ENCODE peak calls at places on chromosomes 12 and 14, in nine cellular contexts. One of them, this sample, is unnamed. For H3K4me1, the result is how much of the 10 kb centered on the place peaks cover.

GRCh38 chr14:54610051-54610977 is 43.4 kb downstream of the SAMD4A start:
- DNase-seq in upper lobe of right lung: no peak
- DNase-seq in cardiac muscle cell: peak
- DNase-seq in transverse colon: no peak
- DNase-seq in heart left ventricle: no peak
- DNase-seq in neuronal stem cell: no peak
- DNase-seq in iPS DF 6.9: no peak
- DNase-seq in IMR-90: peak
- DNase-seq in A549: no peak
- DNase-seq in this sample: no peak

GRCh38 chr14:81449114-81449513 is 49.0 kb upstream of the STON2 start:
- DNase-seq in upper lobe of right lung: no peak
- DNase-seq in cardiac muscle cell: peak
- DNase-seq in transverse colon: no peak
- DNase-seq in heart left ventricle: no peak
- DNase-seq in neuronal stem cell: no peak
- DNase-seq in iPS DF 6.9: no peak
- DNase-seq in IMR-90: no peak
- DNase-seq in A549: no peak
- DNase-seq in this sample: no peak

GRCh38 chr12:72272731-72273498 is 745 bp downstream of the TRHDE start:
- DNase-seq in upper lobe of right lung: peak
- DNase-seq in cardiac muscle cell: peak
- DNase-seq in transverse colon: no peak
- DNase-seq in heart left ventricle: no peak
- DNase-seq in neuronal stem cell: peak
- DNase-seq in iPS DF 6.9: no peak
- DNase-seq in IMR-90: peak
- DNase-seq in A549: no peak
- DNase-seq in this sample: peak

GRCh38 chr12:74365178-74365964 is 172.3 kb upstream of the ATXN7L3B start:
- DNase-seq in upper lobe of right lung: no peak
- DNase-seq in cardiac muscle cell: peak
- DNase-seq in transverse colon: no peak
- DNase-seq in heart left ventricle: no peak
- DNase-seq in neuronal stem cell: no peak
- DNase-seq in iPS DF 6.9: peak
- DNase-seq in IMR-90: peak
- DNase-seq in A549: no peak
- DNase-seq in this sample: no peak

GRCh38 chr12:67826148-67826547 is 163.1 kb upstream of the IFNG-AS1 start:
- DNase-seq in upper lobe of right lung: no peak
- DNase-seq in cardiac muscle cell: no peak
- DNase-seq in transverse colon: no peak
- DNase-seq in heart left ventricle: no peak
- DNase-seq in neuronal stem cell: no peak
- DNase-seq in iPS DF 6.9: no peak
- DNase-seq in IMR-90: peak
- DNase-seq in A549: no peak
- DNase-seq in this sample: no peak

GRCh38 chr12:24175281-24175680 is 225.8 kb upstream of the SOX5 start:
- DNase-seq in upper lobe of right lung: no peak
- DNase-seq in cardiac muscle cell: no peak
- DNase-seq in transverse colon: peak
- DNase-seq in heart left ventricle: no peak
- DNase-seq in neuronal stem cell: no peak
- DNase-seq in iPS DF 6.9: no peak
- DNase-seq in IMR-90: no peak
- DNase-seq in A549: no peak
- DNase-seq in this sample: no peak

GRCh38 chr14:22977684-22978486 is 4.5 kb downstream of the AJUBA start:
- DNase-seq in upper lobe of right lung: peak
- DNase-seq in cardiac muscle cell: peak
- DNase-seq in transverse colon: peak
- DNase-seq in heart left ventricle: no peak
- DNase-seq in neuronal stem cell: peak
- DNase-seq in iPS DF 6.9: peak
- DNase-seq in IMR-90: peak
- DNase-seq in A549: peak
- DNase-seq in this sample: peak

GRCh38 chr14:99679543-99679942 is 4.6 kb upstream of the CYP46A1 start:
- DNase-seq in upper lobe of right lung: no peak
- DNase-seq in cardiac muscle cell: no peak
- DNase-seq in transverse colon: no peak
- DNase-seq in heart left ventricle: no peak
- DNase-seq in neuronal stem cell: no peak
- DNase-seq in iPS DF 6.9: no peak
- DNase-seq in IMR-90: no peak
- DNase-seq in A549: no peak
- DNase-seq in this sample: no peak

GRCh38 chr12:117821480-117822175 is 147.2 kb downstream of the KSR2 start:
- DNase-seq in upper lobe of right lung: no peak
- DNase-seq in cardiac muscle cell: no peak
- DNase-seq in transverse colon: peak
- DNase-seq in heart left ventricle: no peak
- DNase-seq in neuronal stem cell: no peak
- DNase-seq in iPS DF 6.9: no peak
- DNase-seq in IMR-90: no peak
- DNase-seq in A549: no peak
- DNase-seq in this sample: no peak

GRCh38 chr14:79552778-79553177 is 658.5 kb downstream of the DIO2 start:
- DNase-seq in upper lobe of right lung: no peak
- DNase-seq in cardiac muscle cell: no peak
- DNase-seq in transverse colon: no peak
- DNase-seq in heart left ventricle: no peak
- DNase-seq in neuronal stem cell: no peak
- DNase-seq in iPS DF 6.9: no peak
- DNase-seq in IMR-90: no peak
- DNase-seq in A549: no peak
- DNase-seq in this sample: no peak

GRCh38 chr14:98296895-98297294 is 975.1 kb downstream of the BCL11B start:
- DNase-seq in upper lobe of right lung: no peak
- DNase-seq in cardiac muscle cell: no peak
- DNase-seq in transverse colon: no peak
- DNase-seq in heart left ventricle: no peak
- DNase-seq in neuronal stem cell: no peak
- DNase-seq in iPS DF 6.9: no peak
- DNase-seq in IMR-90: no peak
- DNase-seq in A549: no peak
- DNase-seq in this sample: no peak

GRCh38 chr12:88235183-88235833 is 93.2 kb downstream of the TMTC3 start:
- DNase-seq in upper lobe of right lung: no peak
- DNase-seq in cardiac muscle cell: no peak
- DNase-seq in transverse colon: no peak
- DNase-seq in heart left ventricle: no peak
- DNase-seq in neuronal stem cell: no peak
- DNase-seq in iPS DF 6.9: no peak
- DNase-seq in IMR-90: no peak
- DNase-seq in A549: no peak
- DNase-seq in this sample: no peak

GRCh38 chr12:80864046-80864735 is 73.5 kb downstream of the LIN7A start:
- DNase-seq in upper lobe of right lung: no peak
- DNase-seq in cardiac muscle cell: peak
- DNase-seq in transverse colon: no peak
- DNase-seq in heart left ventricle: no peak
- DNase-seq in neuronal stem cell: no peak
- DNase-seq in iPS DF 6.9: no peak
- DNase-seq in IMR-90: peak
- DNase-seq in A549: no peak
- DNase-seq in this sample: no peak

GRCh38 chr12:131044136-131044535 is 90.4 kb downstream of the ADGRD1 start:
- DNase-seq in upper lobe of right lung: peak
- DNase-seq in cardiac muscle cell: no peak
- DNase-seq in transverse colon: no peak
- DNase-seq in heart left ventricle: peak
- DNase-seq in neuronal stem cell: no peak
- DNase-seq in iPS DF 6.9: no peak
- DNase-seq in IMR-90: no peak
- DNase-seq in A549: no peak
- DNase-seq in this sample: peak

GRCh38 chr12:108477055-108477880 is 37.8 kb upstream of the FICD start:
- DNase-seq in upper lobe of right lung: no peak
- DNase-seq in cardiac muscle cell: no peak
- DNase-seq in transverse colon: no peak
- DNase-seq in heart left ventricle: no peak
- DNase-seq in neuronal stem cell: no peak
- DNase-seq in iPS DF 6.9: no peak
- DNase-seq in IMR-90: no peak
- DNase-seq in A549: no peak
- DNase-seq in this sample: no peak

DNA sequence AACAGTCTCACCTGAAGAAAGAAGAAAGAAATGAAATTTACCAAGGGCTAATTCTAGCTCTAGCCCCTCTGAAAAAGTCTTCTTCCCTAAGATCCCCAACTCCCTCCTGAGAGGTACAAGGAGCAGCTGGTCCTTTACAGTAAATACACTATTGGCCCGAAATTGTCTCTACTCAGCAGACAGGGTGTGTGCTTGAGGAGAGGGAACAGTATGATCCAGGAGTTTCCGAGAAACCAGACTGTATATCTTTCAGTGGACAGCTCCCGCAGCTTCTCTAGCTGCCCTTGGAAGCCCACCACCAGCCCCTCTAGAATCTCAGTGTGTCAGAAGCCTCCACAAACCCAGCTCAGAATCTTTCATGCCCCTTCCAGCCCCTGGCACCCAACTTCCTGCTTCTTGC is 8.1 kb downstream of the GPR84 start:
- DNase-seq in upper lobe of right lung: no peak
- DNase-seq in cardiac muscle cell: no peak
- DNase-seq in transverse colon: no peak
- DNase-seq in heart left ventricle: no peak
- DNase-seq in neuronal stem cell: no peak
- DNase-seq in iPS DF 6.9: no peak
- DNase-seq in IMR-90: no peak
- DNase-seq in A549: no peak
- DNase-seq in this sample: no peak
- H3K4me1 ChIP-seq in upper lobe of right lung: under half
- H3K4me1 ChIP-seq in cardiac muscle cell: half or more
- H3K4me1 ChIP-seq in transverse colon: under half
- H3K4me1 ChIP-seq in heart left ventricle: under half
- H3K4me1 ChIP-seq in neuronal stem cell: half or more
- H3K4me1 ChIP-seq in iPS DF 6.9: under half
- H3K4me1 ChIP-seq in IMR-90: under half
- H3K4me1 ChIP-seq in A549: under half
- H3K4me1 ChIP-seq in this sample: under half

GRCh38 chr12:15458008-15458407 is 135.7 kb downstream of the PTPRO start:
- DNase-seq in upper lobe of right lung: no peak
- DNase-seq in cardiac muscle cell: no peak
- DNase-seq in transverse colon: no peak
- DNase-seq in heart left ventricle: no peak
- DNase-seq in neuronal stem cell: no peak
- DNase-seq in iPS DF 6.9: no peak
- DNase-seq in IMR-90: no peak
- DNase-seq in A549: no peak
- DNase-seq in this sample: no peak

DNA sequence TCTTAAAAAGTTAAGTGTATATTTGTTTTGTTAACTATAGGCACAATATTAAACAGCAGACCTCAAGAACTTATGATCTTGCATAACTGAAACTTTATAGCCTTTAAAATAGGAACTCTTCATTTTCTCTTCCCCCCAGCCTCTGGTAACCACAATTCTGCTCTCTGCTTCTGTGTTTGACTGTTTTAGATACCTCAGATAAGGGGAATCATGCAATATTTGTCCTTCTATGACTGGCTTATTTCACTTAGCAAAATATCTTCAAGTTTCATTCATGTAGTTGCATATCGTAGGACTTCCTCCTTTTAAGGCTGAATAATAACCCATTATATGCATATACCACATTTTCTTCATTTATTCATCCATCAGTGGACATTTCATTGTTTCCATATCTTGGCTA is 131.3 kb downstream of the PTPRO start:
- DNase-seq in upper lobe of right lung: no peak
- DNase-seq in cardiac muscle cell: no peak
- DNase-seq in transverse colon: no peak
- DNase-seq in heart left ventricle: no peak
- DNase-seq in neuronal stem cell: no peak
- DNase-seq in iPS DF 6.9: no peak
- DNase-seq in IMR-90: no peak
- DNase-seq in A549: no peak
- DNase-seq in this sample: no peak
- H3K4me1 ChIP-seq in upper lobe of right lung: under half
- H3K4me1 ChIP-seq in cardiac muscle cell: under half
- H3K4me1 ChIP-seq in transverse colon: under half
- H3K4me1 ChIP-seq in heart left ventricle: under half
- H3K4me1 ChIP-seq in neuronal stem cell: under half
- H3K4me1 ChIP-seq in iPS DF 6.9: under half
- H3K4me1 ChIP-seq in IMR-90: under half
- H3K4me1 ChIP-seq in A549: under half
- H3K4me1 ChIP-seq in this sample: under half

DNA sequence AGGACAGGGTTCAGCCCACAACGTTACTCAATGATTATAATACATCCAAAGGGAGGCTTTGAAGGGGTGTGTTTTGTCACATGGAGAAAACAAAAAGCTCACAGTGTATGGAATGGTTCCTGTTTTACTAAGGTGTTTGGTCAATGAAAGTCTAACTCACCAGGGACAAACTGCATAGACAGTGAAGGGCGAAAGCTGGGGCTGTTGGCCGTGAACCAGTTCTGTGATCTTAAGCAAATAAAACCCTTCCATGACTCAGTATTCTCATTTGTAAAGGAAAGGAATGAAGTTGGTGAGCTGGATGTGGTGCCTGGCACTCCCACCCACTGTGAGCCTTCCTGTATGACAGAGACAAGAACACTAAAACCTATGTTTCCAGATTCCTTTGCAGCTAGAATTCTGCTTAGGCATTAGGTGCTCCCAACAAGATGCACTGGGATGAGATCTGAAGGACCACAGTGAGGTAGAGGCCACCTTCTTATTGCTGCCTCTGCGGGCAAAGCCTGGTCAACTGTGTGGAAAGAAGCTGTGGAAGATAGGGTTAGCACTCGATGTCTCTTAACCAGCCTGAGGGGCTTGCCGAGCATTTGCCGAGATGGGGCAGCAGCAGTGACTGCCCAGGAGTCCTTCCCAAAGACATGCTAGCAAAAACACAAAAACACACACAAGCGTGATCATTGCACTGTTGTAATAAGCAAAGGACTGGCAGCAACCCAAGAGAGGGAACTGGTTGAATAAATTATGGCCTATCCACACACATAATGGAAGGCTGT is 48.5 kb downstream of the VCPKMT start:
- DNase-seq in upper lobe of right lung: no peak
- DNase-seq in cardiac muscle cell: peak
- DNase-seq in transverse colon: peak
- DNase-seq in heart left ventricle: no peak
- DNase-seq in neuronal stem cell: no peak
- DNase-seq in iPS DF 6.9: no peak
- DNase-seq in IMR-90: peak
- DNase-seq in A549: peak
- DNase-seq in this sample: no peak
- H3K4me1 ChIP-seq in upper lobe of right lung: under half
- H3K4me1 ChIP-seq in cardiac muscle cell: under half
- H3K4me1 ChIP-seq in transverse colon: under half
- H3K4me1 ChIP-seq in heart left ventricle: under half
- H3K4me1 ChIP-seq in neuronal stem cell: under half
- H3K4me1 ChIP-seq in iPS DF 6.9: under half
- H3K4me1 ChIP-seq in IMR-90: under half
- H3K4me1 ChIP-seq in A549: under half
- H3K4me1 ChIP-seq in this sample: under half

DNA sequence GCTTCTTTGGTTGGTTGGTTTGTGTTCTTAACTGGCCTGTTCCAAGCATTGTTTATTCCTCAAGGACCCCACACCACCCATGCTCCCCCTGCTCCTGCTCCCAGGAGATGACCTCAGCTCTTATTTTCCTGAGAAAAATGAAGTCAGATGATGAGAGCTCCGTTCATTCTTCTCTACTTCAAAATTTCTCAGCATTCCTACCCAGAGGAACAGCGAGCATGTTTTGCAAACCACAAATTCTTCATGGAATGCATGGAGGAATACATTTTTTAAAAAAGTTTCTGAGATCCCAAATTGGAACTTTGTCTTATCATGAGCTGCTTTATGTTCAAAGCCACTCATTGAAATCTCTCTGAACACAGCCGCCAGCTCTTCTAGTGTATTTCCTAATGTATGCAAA is 44.9 kb downstream of the SYNE2 start:
- DNase-seq in upper lobe of right lung: no peak
- DNase-seq in cardiac muscle cell: peak
- DNase-seq in transverse colon: no peak
- DNase-seq in heart left ventricle: no peak
- DNase-seq in neuronal stem cell: no peak
- DNase-seq in iPS DF 6.9: no peak
- DNase-seq in IMR-90: peak
- DNase-seq in A549: no peak
- DNase-seq in this sample: no peak
- H3K4me1 ChIP-seq in upper lobe of right lung: half or more
- H3K4me1 ChIP-seq in cardiac muscle cell: under half
- H3K4me1 ChIP-seq in transverse colon: under half
- H3K4me1 ChIP-seq in heart left ventricle: under half
- H3K4me1 ChIP-seq in neuronal stem cell: under half
- H3K4me1 ChIP-seq in iPS DF 6.9: under half
- H3K4me1 ChIP-seq in IMR-90: under half
- H3K4me1 ChIP-seq in A549: under half
- H3K4me1 ChIP-seq in this sample: under half